ENCODE peak calls at places on chromosomes 4 and X, in eight cellular contexts. One of them, this sample, is unnamed.

GRCh38 chrX:57677132-57677858 is 2.8 kb downstream of the NLRP2B start:
- DNase-seq in GM12865: no peak
- DNase-seq in body of pancreas: no peak
- DNase-seq in kidney: no peak
- DNase-seq in right cardiac atrium: no peak
- DNase-seq in astrocyte: no peak
- DNase-seq in AG10803: no peak
- DNase-seq in right atrium auricular region: no peak
- DNase-seq in this sample: no peak

GRCh38 chr4:146278986-146279385 is 64.6 kb downstream of the REELD1 start:
- DNase-seq in GM12865: no peak
- DNase-seq in body of pancreas: no peak
- DNase-seq in kidney: no peak
- DNase-seq in right cardiac atrium: no peak
- DNase-seq in astrocyte: no peak
- DNase-seq in AG10803: no peak
- DNase-seq in right atrium auricular region: no peak
- DNase-seq in this sample: no peak

GRCh38 chr4:21195682-21196081 is 495.4 kb downstream of the PACRGL start:
- DNase-seq in GM12865: no peak
- DNase-seq in body of pancreas: no peak
- DNase-seq in kidney: no peak
- DNase-seq in right cardiac atrium: no peak
- DNase-seq in astrocyte: no peak
- DNase-seq in AG10803: no peak
- DNase-seq in right atrium auricular region: no peak
- DNase-seq in this sample: no peak

GRCh38 chrX:39261446-39262147 is 460.3 kb downstream of the MID1IP1 start:
- DNase-seq in GM12865: peak
- DNase-seq in body of pancreas: peak
- DNase-seq in kidney: no peak
- DNase-seq in right cardiac atrium: no peak
- DNase-seq in astrocyte: peak
- DNase-seq in AG10803: peak
- DNase-seq in right atrium auricular region: no peak
- DNase-seq in this sample: peak

GRCh38 chr4:128861856-128862518 is 52.5 kb downstream of the JADE1 start:
- DNase-seq in GM12865: peak
- DNase-seq in body of pancreas: no peak
- DNase-seq in kidney: no peak
- DNase-seq in right cardiac atrium: no peak
- DNase-seq in astrocyte: no peak
- DNase-seq in AG10803: no peak
- DNase-seq in right atrium auricular region: no peak
- DNase-seq in this sample: no peak

GRCh38 chr4:13611283-13611842 is 16.2 kb downstream of the BOD1L1 start:
- DNase-seq in GM12865: peak
- DNase-seq in body of pancreas: no peak
- DNase-seq in kidney: no peak
- DNase-seq in right cardiac atrium: no peak
- DNase-seq in astrocyte: peak
- DNase-seq in AG10803: peak
- DNase-seq in right atrium auricular region: no peak
- DNase-seq in this sample: peak

GRCh38 chr4:151581575-151581974 is 172.6 kb downstream of the FHIP1A start:
- DNase-seq in GM12865: no peak
- DNase-seq in body of pancreas: no peak
- DNase-seq in kidney: no peak
- DNase-seq in right cardiac atrium: no peak
- DNase-seq in astrocyte: no peak
- DNase-seq in AG10803: no peak
- DNase-seq in right atrium auricular region: no peak
- DNase-seq in this sample: no peak

GRCh38 chrX:106995678-106996077 is 4.3 kb downstream of the MORC4 start:
- DNase-seq in GM12865: no peak
- DNase-seq in body of pancreas: no peak
- DNase-seq in kidney: no peak
- DNase-seq in right cardiac atrium: no peak
- DNase-seq in astrocyte: no peak
- DNase-seq in AG10803: no peak
- DNase-seq in right atrium auricular region: no peak
- DNase-seq in this sample: no peak

GRCh38 chrX:19532709-19533108 is 17.4 kb upstream of the MAP3K15 start:
- DNase-seq in GM12865: no peak
- DNase-seq in body of pancreas: no peak
- DNase-seq in kidney: no peak
- DNase-seq in right cardiac atrium: no peak
- DNase-seq in astrocyte: no peak
- DNase-seq in AG10803: no peak
- DNase-seq in right atrium auricular region: no peak
- DNase-seq in this sample: no peak

GRCh38 chr4:71553605-71554004 is 214.8 kb downstream of the SLC4A4 start:
- DNase-seq in GM12865: peak
- DNase-seq in body of pancreas: no peak
- DNase-seq in kidney: no peak
- DNase-seq in right cardiac atrium: no peak
- DNase-seq in astrocyte: no peak
- DNase-seq in AG10803: peak
- DNase-seq in right atrium auricular region: no peak
- DNase-seq in this sample: peak

GRCh38 chr4:187586892-187587291 is 408.7 kb upstream of the ZFP42 start:
- DNase-seq in GM12865: no peak
- DNase-seq in body of pancreas: no peak
- DNase-seq in kidney: no peak
- DNase-seq in right cardiac atrium: no peak
- DNase-seq in astrocyte: no peak
- DNase-seq in AG10803: peak
- DNase-seq in right atrium auricular region: no peak
- DNase-seq in this sample: peak

GRCh38 chr4:89572224-89572858 is 264.6 kb downstream of the SNCA start:
- DNase-seq in GM12865: no peak
- DNase-seq in body of pancreas: no peak
- DNase-seq in kidney: no peak
- DNase-seq in right cardiac atrium: no peak
- DNase-seq in astrocyte: peak
- DNase-seq in AG10803: no peak
- DNase-seq in right atrium auricular region: no peak
- DNase-seq in this sample: no peak

GRCh38 chr4:94603170-94603747 is 151.5 kb downstream of the PDLIM5 start:
- DNase-seq in GM12865: no peak
- DNase-seq in body of pancreas: no peak
- DNase-seq in kidney: no peak
- DNase-seq in right cardiac atrium: peak
- DNase-seq in astrocyte: peak
- DNase-seq in AG10803: peak
- DNase-seq in right atrium auricular region: no peak
- DNase-seq in this sample: peak

GRCh38 chr4:788636-789297 is 37.2 kb downstream of the CPLX1 start:
- DNase-seq in GM12865: no peak
- DNase-seq in body of pancreas: no peak
- DNase-seq in kidney: peak
- DNase-seq in right cardiac atrium: no peak
- DNase-seq in astrocyte: no peak
- DNase-seq in AG10803: no peak
- DNase-seq in right atrium auricular region: no peak
- DNase-seq in this sample: no peak

GRCh38 chr4:788006-788635 is 37.8 kb downstream of the CPLX1 start:
- DNase-seq in GM12865: no peak
- DNase-seq in body of pancreas: no peak
- DNase-seq in kidney: peak
- DNase-seq in right cardiac atrium: no peak
- DNase-seq in astrocyte: no peak
- DNase-seq in AG10803: no peak
- DNase-seq in right atrium auricular region: no peak
- DNase-seq in this sample: no peak

GRCh38 chr4:791201-791865 is 34.6 kb downstream of the CPLX1 start:
- DNase-seq in GM12865: no peak
- DNase-seq in body of pancreas: no peak
- DNase-seq in kidney: peak
- DNase-seq in right cardiac atrium: no peak
- DNase-seq in astrocyte: no peak
- DNase-seq in AG10803: no peak
- DNase-seq in right atrium auricular region: no peak
- DNase-seq in this sample: no peak

GRCh38 chr4:790466-790820 is 35.5 kb downstream of the CPLX1 start:
- DNase-seq in GM12865: no peak
- DNase-seq in body of pancreas: no peak
- DNase-seq in kidney: peak
- DNase-seq in right cardiac atrium: no peak
- DNase-seq in astrocyte: no peak
- DNase-seq in AG10803: no peak
- DNase-seq in right atrium auricular region: no peak
- DNase-seq in this sample: no peak

DNA sequence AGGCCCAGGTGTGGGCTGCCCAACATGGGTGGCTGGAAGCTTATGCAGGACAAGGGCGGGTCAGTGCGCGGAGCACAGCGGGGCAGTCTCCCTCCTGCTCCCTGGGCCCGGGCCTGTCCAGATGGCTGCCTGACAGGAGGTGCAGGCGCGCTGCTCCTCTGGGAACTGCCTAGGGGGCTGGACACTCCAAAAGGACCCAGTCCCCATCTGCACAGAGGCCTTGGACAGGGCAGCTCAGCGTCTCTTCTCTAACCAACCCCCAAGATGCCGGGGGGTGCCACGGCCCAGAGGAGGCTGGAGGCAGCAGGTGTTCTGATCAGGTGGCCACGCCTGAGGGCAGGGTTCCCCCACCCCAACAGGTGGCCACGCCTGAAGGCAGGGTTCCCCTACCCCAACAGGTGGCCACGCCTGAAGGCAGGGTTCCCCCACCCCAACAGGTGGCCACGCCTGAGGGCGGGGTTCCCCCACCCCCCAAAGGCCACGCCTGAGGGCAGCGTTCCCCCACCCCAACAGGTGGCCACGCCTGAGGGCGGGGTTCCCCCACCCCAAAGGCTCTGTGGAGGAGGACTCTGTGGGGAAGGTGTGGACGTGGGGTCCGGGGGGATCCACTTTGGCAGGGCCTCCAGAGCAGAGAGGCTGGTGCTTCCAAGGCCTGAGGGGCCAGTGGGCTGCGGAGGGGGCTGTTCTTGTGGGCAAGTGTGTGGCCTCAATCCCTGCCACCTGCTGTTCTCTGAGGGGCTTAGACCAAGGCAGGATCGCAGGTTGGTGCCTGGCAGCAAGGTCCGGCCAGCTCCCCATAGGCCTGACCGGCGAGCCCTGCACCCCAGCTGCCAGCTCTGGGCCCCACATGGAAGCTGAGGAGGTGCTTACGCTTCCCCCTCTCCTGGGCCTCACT is 36.1 kb downstream of the CPLX1 start:
- DNase-seq in GM12865: no peak
- DNase-seq in body of pancreas: no peak
- DNase-seq in kidney: peak
- DNase-seq in right cardiac atrium: no peak
- DNase-seq in astrocyte: no peak
- DNase-seq in AG10803: no peak
- DNase-seq in right atrium auricular region: no peak
- DNase-seq in this sample: no peak
- H3K4me3 ChIP-seq in GM12865: no peak
- H3K4me3 ChIP-seq in body of pancreas: no peak
- H3K4me3 ChIP-seq in kidney: no peak
- H3K4me3 ChIP-seq in right cardiac atrium: no peak
- H3K4me3 ChIP-seq in astrocyte: no peak
- H3K4me3 ChIP-seq in AG10803: no peak
- H3K4me3 ChIP-seq in right atrium auricular region: no peak
- H3K4me3 ChIP-seq in this sample: no peak

GRCh38 chr4:176981074-176981473 is 188.4 kb upstream of the VEGFC start:
- DNase-seq in GM12865: no peak
- DNase-seq in body of pancreas: no peak
- DNase-seq in kidney: no peak
- DNase-seq in right cardiac atrium: no peak
- DNase-seq in astrocyte: no peak
- DNase-seq in AG10803: no peak
- DNase-seq in right atrium auricular region: no peak
- DNase-seq in this sample: no peak
- H3K4me3 ChIP-seq in GM12865: no peak
- H3K4me3 ChIP-seq in body of pancreas: no peak
- H3K4me3 ChIP-seq in kidney: no peak
- H3K4me3 ChIP-seq in right cardiac atrium: no peak
- H3K4me3 ChIP-seq in astrocyte: no peak
- H3K4me3 ChIP-seq in AG10803: no peak
- H3K4me3 ChIP-seq in right atrium auricular region: no peak
- H3K4me3 ChIP-seq in this sample: no peak

DNA sequence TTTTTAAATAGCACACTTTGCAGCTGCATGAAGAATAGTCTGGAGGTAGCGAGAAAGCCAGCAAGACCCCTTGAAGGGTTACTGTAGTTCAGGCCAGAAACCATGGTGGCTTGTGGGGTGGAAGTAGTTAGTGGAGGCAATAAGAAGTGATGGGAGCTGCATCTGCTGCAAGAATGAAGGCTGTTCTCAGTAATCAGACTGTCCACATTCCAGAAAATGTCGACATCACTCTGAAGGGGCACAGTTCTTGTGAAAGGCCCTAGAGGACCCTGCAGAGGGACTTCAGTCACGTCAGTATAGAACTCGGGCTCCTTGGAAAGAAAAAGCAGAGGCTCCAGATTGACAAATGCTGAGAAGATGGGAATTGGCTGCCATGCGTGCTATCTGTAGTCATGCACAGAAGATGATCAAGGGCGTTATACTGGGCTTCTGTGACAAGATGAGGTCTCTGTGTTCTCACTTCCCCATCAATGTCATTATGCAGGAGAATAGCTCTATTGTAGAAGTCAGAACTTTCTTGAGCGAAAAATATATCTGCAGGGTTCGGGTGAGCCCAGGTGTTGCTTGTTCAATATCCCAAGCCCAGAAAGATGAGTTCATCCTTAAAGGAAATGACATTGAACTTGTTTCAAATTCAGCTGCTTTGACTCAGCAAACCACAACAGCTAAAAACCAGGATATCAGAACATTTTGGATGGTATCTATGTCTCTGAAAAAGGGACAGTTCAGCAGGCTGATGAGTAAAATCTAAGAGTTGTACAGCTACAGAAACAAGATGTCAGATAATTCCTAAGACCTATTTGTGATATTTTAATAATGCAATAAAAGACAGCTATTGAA is 254.2 kb downstream of the CBR4 start:
- DNase-seq in GM12865: no peak
- DNase-seq in body of pancreas: no peak
- DNase-seq in kidney: no peak
- DNase-seq in right cardiac atrium: no peak
- DNase-seq in astrocyte: no peak
- DNase-seq in AG10803: peak
- DNase-seq in right atrium auricular region: no peak
- DNase-seq in this sample: no peak
- H3K4me3 ChIP-seq in GM12865: no peak
- H3K4me3 ChIP-seq in body of pancreas: no peak
- H3K4me3 ChIP-seq in kidney: no peak
- H3K4me3 ChIP-seq in right cardiac atrium: no peak
- H3K4me3 ChIP-seq in astrocyte: no peak
- H3K4me3 ChIP-seq in AG10803: no peak
- H3K4me3 ChIP-seq in right atrium auricular region: no peak
- H3K4me3 ChIP-seq in this sample: no peak

DNA sequence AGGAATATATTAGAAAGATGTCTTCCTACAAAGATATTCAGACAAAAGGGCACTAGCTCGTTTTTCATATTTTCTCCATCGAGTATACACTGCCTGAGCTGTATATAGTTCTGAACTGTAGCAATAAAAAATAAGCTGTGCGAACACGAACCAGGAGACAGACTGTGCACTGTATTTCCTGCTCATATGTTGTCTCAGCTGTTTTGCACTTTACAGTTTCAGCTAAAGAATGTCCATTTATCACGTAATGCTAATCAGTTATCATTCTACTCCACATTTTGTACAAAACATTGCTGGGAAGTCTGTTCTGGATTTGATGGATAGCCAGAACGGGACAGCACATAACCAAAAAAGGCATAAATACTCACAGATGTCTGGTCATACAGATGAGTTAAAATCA is 315.6 kb upstream of the ADGRL3 start:
- DNase-seq in GM12865: no peak
- DNase-seq in body of pancreas: no peak
- DNase-seq in kidney: no peak
- DNase-seq in right cardiac atrium: no peak
- DNase-seq in astrocyte: peak
- DNase-seq in AG10803: peak
- DNase-seq in right atrium auricular region: no peak
- DNase-seq in this sample: no peak
- H3K4me3 ChIP-seq in GM12865: no peak
- H3K4me3 ChIP-seq in body of pancreas: no peak
- H3K4me3 ChIP-seq in kidney: no peak
- H3K4me3 ChIP-seq in right cardiac atrium: no peak
- H3K4me3 ChIP-seq in astrocyte: no peak
- H3K4me3 ChIP-seq in AG10803: no peak
- H3K4me3 ChIP-seq in right atrium auricular region: no peak
- H3K4me3 ChIP-seq in this sample: no peak